ENCODE peak calls at places on chromosomes 5 and 9, in five cellular contexts. D is H9, E is neuronal stem cell, L is mesenchymal stem cell, H is H1. R is an unnamed sample.

GRCh38 chr5:99033014-99033931 is 104.5 kb upstream of the CHD1 start:
- DNase-seq in H (no peak), D (no peak), E (no peak), L (peak), R (no peak)

GRCh38 chr5:179288809-179289185 is 56.5 kb downstream of the ADAMTS2 start:
- DNase-seq in D (no peak), E (no peak), L (no peak), H (no peak), R (no peak)

GRCh38 chr5:56705217-56705616 is 110.1 kb upstream of the MAP3K1 start:
- DNase-seq in E (no peak), D (no peak), L (no peak), H (no peak), R (no peak)

GRCh38 chr9:94937214-94937903 is 210.9 kb downstream of the AOPEP start:
- DNase-seq in E (no peak), D (no peak), L (peak), H (no peak), R (peak)

GRCh38 chr5:78642701-78643100 is 5.9 kb downstream of the LHFPL2 start:
- DNase-seq in H (no peak), E (no peak), L (no peak), D (no peak), R (no peak)

GRCh38 chr5:68419637-68420452 is 204.3 kb downstream of the PIK3R1 start:
- DNase-seq in L (peak), E (no peak), H (no peak), D (no peak), R (no peak)

GRCh38 chr5:132489871-132490483 is 596 bp downstream of the IRF1 start:
- DNase-seq in E (no peak), H (no peak), D (peak), L (peak), R (peak)

GRCh38 chr5:1855075-1855474 is 27.6 kb downstream of the IRX4 start:
- DNase-seq in L (no peak), D (no peak), E (no peak), H (no peak), R (no peak)

GRCh38 chr5:73735032-73735734 is 109.2 kb downstream of the ARHGEF28 start:
- DNase-seq in H (no peak), E (no peak), L (no peak), D (no peak), R (no peak)

GRCh38 chr5:73160239-73160671 is 12.7 kb upstream of the TMEM174 start:
- DNase-seq in H (no peak), E (no peak), D (no peak), L (no peak), R (no peak)

GRCh38 chr5:96432245-96433065 is 593 bp downstream of the PCSK1 start:
- DNase-seq in E (no peak), D (peak), L (no peak), H (no peak), R (no peak)

GRCh38 chr5:151125421-151125820 is 32.2 kb downstream of the ANXA6 start:
- DNase-seq in E (no peak), H (no peak), D (no peak), L (no peak), R (no peak)

GRCh38 chr9:32344551-32345182 is 39.8 kb upstream of the ACO1 start:
- DNase-seq in D (peak), H (peak), L (peak), E (no peak), R (no peak)

GRCh38 chr5:135834639-135835529 is at the start of gene SLC25A48:
- DNase-seq in E (peak), D (peak), H (peak), L (no peak), R (peak)

GRCh38 chr5:110478899-110479298 is 247.6 kb downstream of the TMEM232 start:
- DNase-seq in L (peak), D (no peak), H (no peak), E (no peak), R (peak)

GRCh38 chr9:12794024-12794799 is 19.4 kb downstream of the LURAP1L start:
- DNase-seq in E (no peak), D (no peak), L (peak), H (no peak), R (no peak)

GRCh38 chr9:89684912-89685636 is 80.3 kb downstream of the GADD45G start:
- DNase-seq in L (no peak), D (no peak), H (no peak), E (no peak), R (no peak)

GRCh38 chr5:170057311-170057710 is 48.4 kb upstream of the FOXI1 start:
- DNase-seq in D (no peak), L (no peak), E (no peak), H (no peak), R (no peak)

GRCh38 chr9:95124582-95125359 is 192.7 kb downstream of the FANCC start:
- DNase-seq in E (no peak), L (no peak), D (peak), H (no peak), R (no peak)

GRCh38 chr9:77375956-77376532 is 198.7 kb downstream of the VPS13A start:
- DNase-seq in H (peak), L (peak), D (no peak), E (peak), R (peak)

GRCh38 chr5:55187370-55187769 is 14.4 kb upstream of the CDC20B start:
- DNase-seq in D (no peak), H (no peak), E (no peak), L (peak), R (peak)

DNA sequence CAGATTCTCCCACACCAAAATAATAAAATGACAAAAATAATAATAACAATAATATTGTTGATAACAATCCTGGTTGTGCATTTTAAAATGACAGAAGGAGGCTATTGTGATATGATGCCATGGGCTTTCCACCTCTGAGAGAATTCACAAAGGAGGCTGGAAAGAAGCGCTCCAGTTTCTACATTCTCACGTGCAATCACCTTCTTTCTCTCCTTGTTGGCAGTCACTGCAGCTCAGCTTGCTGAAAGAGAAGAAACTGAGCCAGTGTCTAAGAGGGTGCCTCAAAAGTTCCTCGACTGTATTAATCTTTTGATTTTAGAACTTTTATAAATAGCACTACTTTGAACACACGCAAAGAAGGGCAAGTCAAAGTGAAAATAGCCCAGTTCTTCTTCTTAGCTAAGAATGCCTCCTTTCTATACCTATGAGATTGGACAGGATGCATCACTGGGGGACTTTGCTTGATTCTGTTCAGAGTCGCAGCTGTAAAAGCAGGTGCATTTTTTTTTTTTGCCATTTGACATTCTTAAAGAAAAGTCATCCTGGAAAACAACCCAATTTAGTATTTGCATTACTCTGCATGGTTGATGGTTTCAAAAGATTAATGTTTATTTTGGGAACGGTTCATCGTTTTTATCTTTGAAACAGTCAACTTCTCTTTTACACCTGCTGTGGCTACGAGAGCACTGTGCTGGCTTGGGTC is 12.4 kb upstream of the SUB1 start:
- DNase-seq in L (no peak), H (no peak), E (no peak), D (no peak), R (no peak)
- H2BK12ac ChIP-seq in L (no peak), H (no peak), E (no peak), D (no peak), R (no peak)

GRCh38 chr5:101425345-101425744 is 522.3 kb upstream of the ST8SIA4 start:
- DNase-seq in D (no peak), E (no peak), H (no peak), L (peak), R (no peak)
- H2BK12ac ChIP-seq in D (no peak), E (no peak), H (no peak), L (no peak), R (no peak)

GRCh38 chr9:134712922-134713321 is 71.3 kb downstream of the COL5A1 start:
- DNase-seq in D (no peak), H (no peak), E (no peak), L (no peak), R (no peak)
- H2BK12ac ChIP-seq in D (no peak), H (no peak), E (no peak), L (no peak), R (no peak)

GRCh38 chr9:93822229-93822628 is 132.9 kb downstream of the BARX1 start:
- DNase-seq in E (no peak), L (no peak), H (no peak), D (no peak), R (no peak)

GRCh38 chr9:93819905-93820304 is 135.2 kb downstream of the BARX1 start:
- DNase-seq in H (no peak), D (no peak), E (no peak), L (no peak), R (no peak)

GRCh38 chr9:93820667-93821306 is 134.4 kb downstream of the BARX1 start:
- DNase-seq in H (no peak), E (no peak), L (no peak), D (peak), R (no peak)

GRCh38 chr9:93823245-93824072 is 131.7 kb downstream of the BARX1 start:
- DNase-seq in D (no peak), E (no peak), H (no peak), L (no peak), R (peak)

GRCh38 chr9:93821307-93821703 is 133.8 kb downstream of the BARX1 start:
- DNase-seq in D (no peak), E (no peak), H (no peak), L (no peak), R (no peak)
- H2BK12ac ChIP-seq in D (no peak), E (no peak), H (no peak), L (no peak), R (no peak)

GRCh38 chr5:12460493-12461261 is 556.4 kb upstream of the CTNND2 start:
- DNase-seq in H (no peak), E (no peak), L (no peak), D (no peak), R (no peak)
- H2BK12ac ChIP-seq in H (no peak), E (no peak), L (no peak), D (no peak), R (no peak)

GRCh38 chr9:116072046-116072445 is 81.5 kb upstream of the PAPPA start:
- DNase-seq in D (no peak), L (no peak), H (no peak), E (no peak), R (no peak)

GRCh38 chr9:116073826-116074225 is 79.8 kb upstream of the PAPPA start:
- DNase-seq in H (no peak), D (no peak), E (no peak), L (no peak), R (no peak)

GRCh38 chr9:116074658-116075057 is 78.9 kb upstream of the PAPPA start:
- DNase-seq in L (no peak), E (no peak), H (no peak), D (no peak), R (no peak)

GRCh38 chr9:116078640-116079039 is 75.0 kb upstream of the PAPPA start:
- DNase-seq in D (no peak), L (no peak), H (no peak), E (no peak), R (no peak)

GRCh38 chr9:116075191-116075590 is 78.4 kb upstream of the PAPPA start:
- DNase-seq in E (no peak), D (no peak), H (no peak), L (peak), R (no peak)
- H2BK12ac ChIP-seq in E (no peak), D (no peak), H (no peak), L (peak), R (no peak)

GRCh38 chr9:36486454-36486932 is 86.2 kb upstream of the MELK start:
- DNase-seq in D (no peak), L (peak), E (peak), H (no peak), R (peak)
- H2BK12ac ChIP-seq in D (no peak), L (no peak), E (no peak), H (peak), R (peak)

GRCh38 chr9:74910036-74910435 is 22.3 kb upstream of the TRPM6 start:
- DNase-seq in D (no peak), H (no peak), L (no peak), E (no peak), R (no peak)
- H2BK12ac ChIP-seq in D (no peak), H (no peak), L (no peak), E (no peak), R (no peak)

GRCh38 chr5:53123702-53124101 is 14.1 kb upstream of the MOCS2 start:
- DNase-seq in E (no peak), D (no peak), L (peak), H (no peak), R (no peak)

GRCh38 chr5:53130206-53130605 is 20.6 kb upstream of the MOCS2 start:
- DNase-seq in H (no peak), D (no peak), E (no peak), L (no peak), R (peak)

GRCh38 chr5:53128481-53128880 is 18.9 kb upstream of the MOCS2 start:
- DNase-seq in L (no peak), H (no peak), E (no peak), D (no peak), R (peak)

GRCh38 chr5:53127107-53127506 is 17.6 kb upstream of the MOCS2 start:
- DNase-seq in E (no peak), H (no peak), L (no peak), D (no peak), R (no peak)

GRCh38 chr5:53126514-53126913 is 17.0 kb upstream of the MOCS2 start:
- DNase-seq in E (no peak), D (no peak), H (no peak), L (peak), R (no peak)
- H2BK12ac ChIP-seq in E (no peak), D (no peak), H (no peak), L (no peak), R (no peak)

R was measured in trophoblast cell.